ENCODE peak calls at places on chromosomes 5 and 9, in five cellular contexts. O is NCI-H1694, W is HTR-8/SVneo, P is BJ, S is caudate nucleus. Y is an unnamed sample.

GRCh38 chr5:65791721-65792698 is 70.0 kb downstream of the NLN start:
- DNase-seq in O (no peak), P (no peak), S (peak; percentile 35), W (no peak), Y (no peak)

GRCh38 chr5:152221721-152222629 is 183.1 kb downstream of the NMUR2 start:
- DNase-seq in O (no peak), W (no peak), S (no peak), P (no peak), Y (peak; percentile 20)

GRCh38 chr9:2583308-2584013 is 38.1 kb upstream of the VLDLR start:
- DNase-seq in P (no peak), O (no peak), W (no peak), S (no peak), Y (no peak)

GRCh38 chr5:154472871-154473580 is 5.0 kb downstream of the HAND1 start:
- DNase-seq in W (no peak), P (no peak), O (no peak), S (no peak), Y (no peak)

GRCh38 chr5:95162231-95162992 is 122.5 kb downstream of the MCTP1 start:
- DNase-seq in P (no peak), O (peak; percentile 2), W (no peak), S (no peak), Y (no peak)

GRCh38 chr9:121483049-121483448 is 16.6 kb downstream of the GGTA1 start:
- DNase-seq in W (no peak), P (no peak), O (no peak), S (no peak), Y (peak; percentile 42)

GRCh38 chr9:112531666-112532282 is 45.1 kb downstream of the KIAA1958 start:
- DNase-seq in S (no peak), O (no peak), P (no peak), W (no peak), Y (no peak)

GRCh38 chr5:147743686-147744332 is 38.7 kb downstream of the JAKMIP2 start:
- DNase-seq in O (peak; percentile 39), W (no peak), P (no peak), S (no peak), Y (peak; percentile 39)

GRCh38 chr9:20030671-20031070 is 241.8 kb upstream of the SLC24A2 start:
- DNase-seq in P (no peak), W (no peak), S (no peak), O (no peak), Y (no peak)

GRCh38 chr9:14238518-14238917 is 75.4 kb downstream of the NFIB start:
- DNase-seq in O (no peak), P (no peak), W (peak; percentile 20), S (no peak), Y (no peak)

GRCh38 chr9:79583957-79584654 is 12.3 kb downstream of the TLE4 start:
- DNase-seq in S (no peak), O (no peak), W (no peak), P (no peak), Y (peak; percentile 23)